ENCODE peak calls at places on chromosomes 1 and 21, in nine cellular contexts. One of them, this sample, is unnamed.

GRCh38 chr1:93033029-93033428 is 46.1 kb upstream of the MTF2 start:
- DNase-seq in IMR-90: no peak
- DNase-seq in tibial nerve: no peak
- DNase-seq in fibroblast of lung: no peak
- DNase-seq in heart left ventricle: no peak
- DNase-seq in AG04450: no peak
- DNase-seq in astrocyte: no peak
- DNase-seq in coronary artery: no peak
- DNase-seq in sigmoid colon: no peak
- DNase-seq in this sample: no peak

GRCh38 chr1:171898956-171899355 is 57.7 kb downstream of the DNM3 start:
- DNase-seq in IMR-90: no peak
- DNase-seq in tibial nerve: no peak
- DNase-seq in fibroblast of lung: peak; percentile 39
- DNase-seq in heart left ventricle: no peak
- DNase-seq in AG04450: no peak
- DNase-seq in astrocyte: peak; percentile 27
- DNase-seq in coronary artery: no peak
- DNase-seq in sigmoid colon: peak; percentile 64
- DNase-seq in this sample: no peak

GRCh38 chr1:236064674-236065508 is at the start of gene NID1:
- DNase-seq in IMR-90: peak; percentile 79
- DNase-seq in tibial nerve: peak; percentile 80
- DNase-seq in fibroblast of lung: peak; percentile 82
- DNase-seq in heart left ventricle: peak; percentile 94
- DNase-seq in AG04450: no peak
- DNase-seq in astrocyte: peak; percentile 71
- DNase-seq in coronary artery: peak; percentile 96
- DNase-seq in sigmoid colon: peak; percentile 98
- DNase-seq in this sample: peak; percentile 96

GRCh38 chr21:43591468-43592050 is 67.7 kb downstream of the HSF2BP start:
- DNase-seq in IMR-90: no peak
- DNase-seq in tibial nerve: no peak
- DNase-seq in fibroblast of lung: no peak
- DNase-seq in heart left ventricle: no peak
- DNase-seq in AG04450: no peak
- DNase-seq in astrocyte: no peak
- DNase-seq in coronary artery: no peak
- DNase-seq in sigmoid colon: no peak
- DNase-seq in this sample: no peak

GRCh38 chr1:99595441-99595840 is 50.5 kb upstream of the PALMD start:
- DNase-seq in IMR-90: no peak
- DNase-seq in tibial nerve: no peak
- DNase-seq in fibroblast of lung: no peak
- DNase-seq in heart left ventricle: no peak
- DNase-seq in AG04450: no peak
- DNase-seq in astrocyte: no peak
- DNase-seq in coronary artery: no peak
- DNase-seq in sigmoid colon: no peak
- DNase-seq in this sample: no peak

GRCh38 chr21:18069875-18070274 is 174.8 kb upstream of the CHODL start:
- DNase-seq in IMR-90: no peak
- DNase-seq in tibial nerve: no peak
- DNase-seq in fibroblast of lung: no peak
- DNase-seq in heart left ventricle: no peak
- DNase-seq in AG04450: no peak
- DNase-seq in astrocyte: no peak
- DNase-seq in coronary artery: no peak
- DNase-seq in sigmoid colon: no peak
- DNase-seq in this sample: no peak

GRCh38 chr1:247444571-247444970 is 13.3 kb downstream of the OR2B11 start:
- DNase-seq in IMR-90: no peak
- DNase-seq in tibial nerve: no peak
- DNase-seq in fibroblast of lung: no peak
- DNase-seq in heart left ventricle: no peak
- DNase-seq in AG04450: no peak
- DNase-seq in astrocyte: no peak
- DNase-seq in coronary artery: peak; percentile 31
- DNase-seq in sigmoid colon: no peak
- DNase-seq in this sample: no peak

GRCh38 chr1:57597036-57597435 is 173.2 kb upstream of the DAB1 start:
- DNase-seq in IMR-90: no peak
- DNase-seq in tibial nerve: no peak
- DNase-seq in fibroblast of lung: no peak
- DNase-seq in heart left ventricle: no peak
- DNase-seq in AG04450: no peak
- DNase-seq in astrocyte: no peak
- DNase-seq in coronary artery: no peak
- DNase-seq in sigmoid colon: no peak
- DNase-seq in this sample: no peak

GRCh38 chr1:201676651-201677050 is 137.7 kb downstream of the NAV1 start:
- DNase-seq in IMR-90: no peak
- DNase-seq in tibial nerve: no peak
- DNase-seq in fibroblast of lung: peak; percentile 65
- DNase-seq in heart left ventricle: no peak
- DNase-seq in AG04450: no peak
- DNase-seq in astrocyte: peak; percentile 60
- DNase-seq in coronary artery: no peak
- DNase-seq in sigmoid colon: no peak
- DNase-seq in this sample: no peak

GRCh38 chr1:60989745-60990718 is 92.3 kb upstream of the NFIA start:
- DNase-seq in IMR-90: peak; percentile 83
- DNase-seq in tibial nerve: no peak
- DNase-seq in fibroblast of lung: peak; percentile 93
- DNase-seq in heart left ventricle: no peak
- DNase-seq in AG04450: peak; percentile 37
- DNase-seq in astrocyte: peak; percentile 91
- DNase-seq in coronary artery: no peak
- DNase-seq in sigmoid colon: peak; percentile 69
- DNase-seq in this sample: no peak

GRCh38 chr1:248852548-248852947 is 6.3 kb downstream of the ZNF692 start:
- DNase-seq in IMR-90: no peak
- DNase-seq in tibial nerve: no peak
- DNase-seq in fibroblast of lung: no peak
- DNase-seq in heart left ventricle: no peak
- DNase-seq in AG04450: no peak
- DNase-seq in astrocyte: no peak
- DNase-seq in coronary artery: no peak
- DNase-seq in sigmoid colon: no peak
- DNase-seq in this sample: no peak

GRCh38 chr1:218412181-218412580 is 67.0 kb downstream of the TGFB2 start:
- DNase-seq in IMR-90: peak; percentile 68
- DNase-seq in tibial nerve: no peak
- DNase-seq in fibroblast of lung: peak; percentile 98
- DNase-seq in heart left ventricle: no peak
- DNase-seq in AG04450: no peak
- DNase-seq in astrocyte: peak; percentile 99
- DNase-seq in coronary artery: no peak
- DNase-seq in sigmoid colon: no peak
- DNase-seq in this sample: no peak

GRCh38 chr1:25893072-25893604 is 13.1 kb downstream of the STMN1 start:
- DNase-seq in IMR-90: peak; percentile 25
- DNase-seq in tibial nerve: no peak
- DNase-seq in fibroblast of lung: peak; percentile 15
- DNase-seq in heart left ventricle: no peak
- DNase-seq in AG04450: no peak
- DNase-seq in astrocyte: no peak
- DNase-seq in coronary artery: no peak
- DNase-seq in sigmoid colon: peak; percentile 44
- DNase-seq in this sample: no peak

GRCh38 chr1:70980361-70980760 is 67.3 kb downstream of the PTGER3 start:
- DNase-seq in IMR-90: no peak
- DNase-seq in tibial nerve: no peak
- DNase-seq in fibroblast of lung: no peak
- DNase-seq in heart left ventricle: no peak
- DNase-seq in AG04450: no peak
- DNase-seq in astrocyte: no peak
- DNase-seq in coronary artery: no peak
- DNase-seq in sigmoid colon: no peak
- DNase-seq in this sample: no peak

GRCh38 chr1:112877741-112878140 is 78.3 kb downstream of the SLC16A1 start:
- DNase-seq in IMR-90: peak; percentile 36
- DNase-seq in tibial nerve: no peak
- DNase-seq in fibroblast of lung: no peak
- DNase-seq in heart left ventricle: no peak
- DNase-seq in AG04450: no peak
- DNase-seq in astrocyte: no peak
- DNase-seq in coronary artery: no peak
- DNase-seq in sigmoid colon: no peak
- DNase-seq in this sample: no peak

GRCh38 chr1:234559152-234559916 is 50.6 kb downstream of the IRF2BP2 start:
- DNase-seq in IMR-90: no peak
- DNase-seq in tibial nerve: no peak
- DNase-seq in fibroblast of lung: no peak
- DNase-seq in heart left ventricle: no peak
- DNase-seq in AG04450: no peak
- DNase-seq in astrocyte: no peak
- DNase-seq in coronary artery: peak; percentile 41
- DNase-seq in sigmoid colon: no peak
- DNase-seq in this sample: no peak

GRCh38 chr1:244088161-244088560 is 37.1 kb downstream of the ZBTB18 start:
- DNase-seq in IMR-90: no peak
- DNase-seq in tibial nerve: no peak
- DNase-seq in fibroblast of lung: no peak
- DNase-seq in heart left ventricle: no peak
- DNase-seq in AG04450: no peak
- DNase-seq in astrocyte: no peak
- DNase-seq in coronary artery: no peak
- DNase-seq in sigmoid colon: no peak
- DNase-seq in this sample: no peak

GRCh38 chr1:23613191-23614126 is 54.2 kb upstream of the ID3 start:
- DNase-seq in IMR-90: no peak
- DNase-seq in tibial nerve: no peak
- DNase-seq in fibroblast of lung: no peak
- DNase-seq in heart left ventricle: no peak
- DNase-seq in AG04450: no peak
- DNase-seq in astrocyte: no peak
- DNase-seq in coronary artery: no peak
- DNase-seq in sigmoid colon: no peak
- DNase-seq in this sample: no peak

GRCh38 chr1:21919520-21919919 is 17.6 kb downstream of the HSPG2 start:
- DNase-seq in IMR-90: peak; percentile 86
- DNase-seq in tibial nerve: no peak
- DNase-seq in fibroblast of lung: peak; percentile 85
- DNase-seq in heart left ventricle: no peak
- DNase-seq in AG04450: peak; percentile 39
- DNase-seq in astrocyte: peak; percentile 77
- DNase-seq in coronary artery: no peak
- DNase-seq in sigmoid colon: no peak
- DNase-seq in this sample: no peak

GRCh38 chr1:185404864-185405568 is 88.0 kb upstream of the IVNS1ABP start:
- DNase-seq in IMR-90: no peak
- DNase-seq in tibial nerve: no peak
- DNase-seq in fibroblast of lung: no peak
- DNase-seq in heart left ventricle: no peak
- DNase-seq in AG04450: no peak
- DNase-seq in astrocyte: no peak
- DNase-seq in coronary artery: no peak
- DNase-seq in sigmoid colon: no peak
- DNase-seq in this sample: no peak

GRCh38 chr21:41362605-41363369 is 960 bp downstream of the MX2 start:
- DNase-seq in IMR-90: no peak
- DNase-seq in tibial nerve: no peak
- DNase-seq in fibroblast of lung: no peak
- DNase-seq in heart left ventricle: no peak
- DNase-seq in AG04450: no peak
- DNase-seq in astrocyte: no peak
- DNase-seq in coronary artery: no peak
- DNase-seq in sigmoid colon: no peak
- DNase-seq in this sample: no peak
- H3K27ac ChIP-seq in IMR-90: no peak overlapping the region
- H3K27ac ChIP-seq in tibial nerve: peak overlapping the region; percentile 86
- H3K27ac ChIP-seq in fibroblast of lung: no peak overlapping the region
- H3K27ac ChIP-seq in heart left ventricle: peak overlapping the region; percentile 94
- H3K27ac ChIP-seq in AG04450: no peak overlapping the region
- H3K27ac ChIP-seq in astrocyte: no peak overlapping the region
- H3K27ac ChIP-seq in coronary artery: peak overlapping the region; percentile 91
- H3K27ac ChIP-seq in sigmoid colon: peak overlapping the region; percentile 70
- H3K27ac ChIP-seq in this sample: peak overlapping the region; percentile 82

DNA sequence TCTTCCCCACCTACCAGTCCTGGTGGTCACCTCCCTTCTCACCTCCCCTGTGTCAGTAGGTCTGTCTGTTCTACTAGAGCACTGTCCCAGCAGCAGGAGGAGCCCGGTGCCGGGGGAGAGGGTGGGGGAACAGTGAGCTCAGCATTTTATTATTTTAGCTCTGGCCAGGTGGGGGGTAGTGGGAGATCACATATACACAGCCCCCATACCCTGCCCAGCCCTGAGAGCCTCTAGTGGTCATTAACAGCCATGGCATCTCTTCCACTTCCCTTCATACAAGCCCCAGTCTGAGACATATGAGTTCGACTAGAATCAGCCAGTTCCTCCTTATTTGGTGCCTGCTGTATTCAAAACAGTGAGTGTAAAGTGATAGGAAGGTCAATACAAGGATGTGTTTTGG is at the start of gene TMOD4:
- DNase-seq in IMR-90: peak; percentile 28
- DNase-seq in tibial nerve: no peak
- DNase-seq in fibroblast of lung: no peak
- DNase-seq in heart left ventricle: no peak
- DNase-seq in AG04450: no peak
- DNase-seq in astrocyte: no peak
- DNase-seq in coronary artery: no peak
- DNase-seq in sigmoid colon: no peak
- DNase-seq in this sample: no peak
- TF ChIP-seq CTCF in IMR-90: peak; percentile 46
- TF ChIP-seq CTCF in tibial nerve: peak; percentile 23
- TF ChIP-seq CTCF in fibroblast of lung: peak; percentile 64
- TF ChIP-seq CTCF in heart left ventricle: peak; percentile 31
- TF ChIP-seq CTCF in AG04450: peak; percentile 75
- TF ChIP-seq CTCF in astrocyte: peak; percentile 52
- TF ChIP-seq CTCF in coronary artery: no peak
- TF ChIP-seq CTCF in sigmoid colon: no peak
- TF ChIP-seq CTCF in this sample: peak; percentile 27

DNA sequence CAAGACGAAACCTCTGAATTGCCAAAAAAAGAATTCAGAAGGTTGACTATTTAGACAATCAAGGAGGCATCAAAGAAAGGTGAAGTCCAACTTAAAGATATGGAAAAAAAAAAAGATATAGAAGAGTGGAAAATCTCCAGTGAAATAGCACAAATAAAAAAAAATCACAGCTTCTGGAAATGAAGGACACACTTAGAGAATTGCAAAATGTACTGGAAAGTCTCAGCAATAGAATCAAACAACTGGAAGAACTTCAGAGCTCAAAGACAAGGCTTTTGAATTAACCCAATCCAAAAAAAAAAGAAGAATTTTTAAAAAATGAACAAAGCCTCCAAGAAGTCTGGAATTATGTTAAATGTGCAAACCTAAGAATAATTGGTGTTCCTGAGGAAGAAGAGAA is 31.8 kb downstream of the CD2 start:
- DNase-seq in IMR-90: no peak
- DNase-seq in tibial nerve: no peak
- DNase-seq in fibroblast of lung: no peak
- DNase-seq in heart left ventricle: no peak
- DNase-seq in AG04450: no peak
- DNase-seq in astrocyte: no peak
- DNase-seq in coronary artery: no peak
- DNase-seq in sigmoid colon: no peak
- DNase-seq in this sample: no peak
- H3K27ac ChIP-seq in IMR-90: no peak overlapping the region
- H3K27ac ChIP-seq in tibial nerve: no peak overlapping the region
- H3K27ac ChIP-seq in fibroblast of lung: no peak overlapping the region
- H3K27ac ChIP-seq in heart left ventricle: no peak overlapping the region
- H3K27ac ChIP-seq in AG04450: no peak overlapping the region
- H3K27ac ChIP-seq in astrocyte: no peak overlapping the region
- H3K27ac ChIP-seq in coronary artery: no peak overlapping the region
- H3K27ac ChIP-seq in sigmoid colon: no peak overlapping the region
- H3K27ac ChIP-seq in this sample: no peak overlapping the region

GRCh38 chr21:31041295-31042079 is 3.2 kb upstream of the KRTAP19-8 start:
- DNase-seq in IMR-90: no peak
- DNase-seq in tibial nerve: no peak
- DNase-seq in fibroblast of lung: no peak
- DNase-seq in heart left ventricle: no peak
- DNase-seq in AG04450: no peak
- DNase-seq in astrocyte: no peak
- DNase-seq in coronary artery: no peak
- DNase-seq in sigmoid colon: no peak
- DNase-seq in this sample: no peak
- TF ChIP-seq CTCF in IMR-90: no peak
- TF ChIP-seq CTCF in tibial nerve: no peak
- TF ChIP-seq CTCF in fibroblast of lung: no peak
- TF ChIP-seq CTCF in heart left ventricle: no peak
- TF ChIP-seq CTCF in AG04450: no peak
- TF ChIP-seq CTCF in astrocyte: no peak
- TF ChIP-seq CTCF in coronary artery: no peak
- TF ChIP-seq CTCF in sigmoid colon: no peak
- TF ChIP-seq CTCF in this sample: no peak

This sample was measured in esophagus muscularis mucosa.